ENCODE peak calls at places on chromosomes 1 and 21, in seven cellular contexts. D is frontal cortex; W is A549; T is activated effector memory CD4-positive, alpha-beta T cell treated with Interleukin-2 at 50 U/mL for 16 hours; N is RWPE1; F is SHP77; S is T-cell. Z is an unnamed sample.

GRCh38 chr1:2563205-2563604 is 7.0 kb downstream of the TNFRSF14 start:
- DNase-seq in D (no peak), W (no peak), T (no peak), N (no peak), F (no peak), S (no peak), Z (no peak)

GRCh38 chr1:160629286-160630210 is 17.3 kb downstream of the SLAMF1 start:
- DNase-seq in D (no peak), W (no peak), T (peak), N (no peak), F (no peak), S (peak), Z (no peak)

GRCh38 chr1:45974541-45975269 is 157.7 kb downstream of the PIK3R3 start:
- DNase-seq in D (no peak), W (peak), T (no peak), N (peak), F (peak), S (no peak), Z (peak)

GRCh38 chr1:38244218-38244617 is 197.6 kb upstream of the POU3F1 start:
- DNase-seq in D (peak), W (no peak), T (no peak), N (no peak), F (no peak), S (no peak), Z (no peak)

GRCh38 chr1:10979483-10979920 is 33.0 kb upstream of the TARDBP start:
- DNase-seq in D (no peak), W (no peak), T (no peak), N (no peak), F (no peak), S (no peak), Z (peak)

GRCh38 chr1:39625009-39625408 is 14.4 kb downstream of the HEYL start:
- DNase-seq in D (no peak), W (no peak), T (no peak), N (no peak), F (no peak), S (no peak), Z (no peak)

GRCh38 chr1:219927298-219927955 is 930 bp downstream of the SLC30A10 start:
- DNase-seq in D (no peak), W (no peak), T (no peak), N (no peak), F (no peak), S (no peak), Z (no peak)

GRCh38 chr1:150149490-150150453 is at the start of gene PLEKHO1:
- DNase-seq in D (peak), W (peak), T (peak), N (peak), F (peak), S (peak), Z (peak)

GRCh38 chr1:24964811-24965570 is 34.9 kb upstream of the RUNX3 start:
- DNase-seq in D (no peak), W (no peak), T (peak), N (no peak), F (no peak), S (peak), Z (no peak)

GRCh38 chr1:84998642-84999280 is 1.8 kb upstream of the MCOLN2 start:
- DNase-seq in D (no peak), W (no peak), T (peak), N (no peak), F (no peak), S (peak), Z (no peak)

GRCh38 chr1:19411612-19412011 is 73.7 kb downstream of the CAPZB start:
- DNase-seq in D (no peak), W (no peak), T (no peak), N (no peak), F (no peak), S (no peak), Z (no peak)

GRCh38 chr1:218171302-218171893 is 113.7 kb upstream of the RRP15 start:
- DNase-seq in D (peak), W (peak), T (no peak), N (peak), F (peak), S (no peak), Z (peak)

GRCh38 chr1:101190441-101190840 is 46.4 kb upstream of the S1PR1 start:
- DNase-seq in D (no peak), W (no peak), T (no peak), N (no peak), F (no peak), S (no peak), Z (no peak)

GRCh38 chr1:7675431-7676273 is 95.4 kb upstream of the VAMP3 start:
- DNase-seq in D (no peak), W (no peak), T (no peak), N (no peak), F (no peak), S (no peak), Z (no peak)

GRCh38 chr21:31405638-31406037 is 61.6 kb upstream of the TIAM1 start:
- DNase-seq in D (no peak), W (no peak), T (no peak), N (no peak), F (no peak), S (no peak), Z (no peak)

GRCh38 chr1:59288046-59288445 is 8.8 kb upstream of the FGGY start:
- DNase-seq in D (no peak), W (no peak), T (no peak), N (no peak), F (no peak), S (no peak), Z (no peak)

GRCh38 chr1:165306543-165307434 is 49.7 kb downstream of the LMX1A start:
- DNase-seq in D (no peak), W (no peak), T (no peak), N (no peak), F (no peak), S (no peak), Z (no peak)

GRCh38 chr1:53025034-53025777 is 36.8 kb upstream of the PODN start:
- DNase-seq in D (peak), W (peak), T (no peak), N (peak), F (peak), S (no peak), Z (peak)

GRCh38 chr1:197675475-197676324 is 99.6 kb downstream of the DENND1B start:
- DNase-seq in D (no peak), W (peak), T (no peak), N (peak), F (peak), S (no peak), Z (no peak)

GRCh38 chr1:237774246-237774645 is 116.5 kb downstream of the ZP4 start:
- DNase-seq in D (no peak), W (no peak), T (no peak), N (no peak), F (no peak), S (no peak), Z (no peak)

GRCh38 chr1:178510155-178510554 is 2.8 kb upstream of the TEX35 start:
- DNase-seq in D (no peak), W (no peak), T (no peak), N (no peak), F (no peak), S (no peak), Z (no peak)

Z was measured in HepG2.